ENCODE peak calls at places on chromosomes 6 and 20, in six cellular contexts. One of them, this sample, is unnamed. For H3K9me3, the result is how much of the 10 kb centered on the place peaks cover.

GRCh38 chr6:107656883-107657282 is 167.0 kb downstream of the SOBP start:
- DNase-seq in left ventricle myocardium inferior: peak
- DNase-seq in body of pancreas: no peak
- DNase-seq in upper lobe of right lung: no peak
- DNase-seq in CD8-positive, alpha-beta T cell: no peak
- DNase-seq in ascending aorta: no peak
- DNase-seq in this sample: no peak

GRCh38 chr20:48352042-48352441 is 475.8 kb downstream of the PREX1 start:
- DNase-seq in left ventricle myocardium inferior: no peak
- DNase-seq in body of pancreas: no peak
- DNase-seq in upper lobe of right lung: no peak
- DNase-seq in CD8-positive, alpha-beta T cell: no peak
- DNase-seq in ascending aorta: no peak
- DNase-seq in this sample: no peak

GRCh38 chr6:131443014-131443413 is 130.0 kb upstream of the ARG1 start:
- DNase-seq in left ventricle myocardium inferior: no peak
- DNase-seq in body of pancreas: no peak
- DNase-seq in upper lobe of right lung: no peak
- DNase-seq in CD8-positive, alpha-beta T cell: no peak
- DNase-seq in ascending aorta: no peak
- DNase-seq in this sample: no peak

GRCh38 chr6:118932421-118932820 is 2.5 kb downstream of the MCM9 start:
- DNase-seq in left ventricle myocardium inferior: no peak
- DNase-seq in body of pancreas: no peak
- DNase-seq in upper lobe of right lung: no peak
- DNase-seq in CD8-positive, alpha-beta T cell: no peak
- DNase-seq in ascending aorta: no peak
- DNase-seq in this sample: no peak

GRCh38 chr6:84428300-84428907 is 201.0 kb upstream of the CEP162 start:
- DNase-seq in left ventricle myocardium inferior: peak
- DNase-seq in body of pancreas: peak
- DNase-seq in upper lobe of right lung: peak
- DNase-seq in CD8-positive, alpha-beta T cell: no peak
- DNase-seq in ascending aorta: peak
- DNase-seq in this sample: no peak

GRCh38 chr20:61565791-61566190 is 313.7 kb downstream of the CDH4 start:
- DNase-seq in left ventricle myocardium inferior: no peak
- DNase-seq in body of pancreas: no peak
- DNase-seq in upper lobe of right lung: no peak
- DNase-seq in CD8-positive, alpha-beta T cell: no peak
- DNase-seq in ascending aorta: no peak
- DNase-seq in this sample: no peak

GRCh38 chr6:112409311-112409710 is 62.2 kb downstream of the RFPL4B start:
- DNase-seq in left ventricle myocardium inferior: no peak
- DNase-seq in body of pancreas: no peak
- DNase-seq in upper lobe of right lung: no peak
- DNase-seq in CD8-positive, alpha-beta T cell: no peak
- DNase-seq in ascending aorta: no peak
- DNase-seq in this sample: no peak

GRCh38 chr6:118746100-118746874 is 94.9 kb upstream of the CEP85L start:
- DNase-seq in left ventricle myocardium inferior: no peak
- DNase-seq in body of pancreas: no peak
- DNase-seq in upper lobe of right lung: no peak
- DNase-seq in CD8-positive, alpha-beta T cell: no peak
- DNase-seq in ascending aorta: no peak
- DNase-seq in this sample: no peak

GRCh38 chr6:104601008-104601745 is 258.5 kb downstream of the HACE1 start:
- DNase-seq in left ventricle myocardium inferior: no peak
- DNase-seq in body of pancreas: no peak
- DNase-seq in upper lobe of right lung: no peak
- DNase-seq in CD8-positive, alpha-beta T cell: no peak
- DNase-seq in ascending aorta: no peak
- DNase-seq in this sample: no peak

GRCh38 chr6:75932067-75932466 is 140.4 kb downstream of the IMPG1 start:
- DNase-seq in left ventricle myocardium inferior: peak
- DNase-seq in body of pancreas: peak
- DNase-seq in upper lobe of right lung: no peak
- DNase-seq in CD8-positive, alpha-beta T cell: no peak
- DNase-seq in ascending aorta: no peak
- DNase-seq in this sample: no peak

GRCh38 chr6:11702039-11702795 is 76.4 kb downstream of the ADTRP start:
- DNase-seq in left ventricle myocardium inferior: no peak
- DNase-seq in body of pancreas: no peak
- DNase-seq in upper lobe of right lung: no peak
- DNase-seq in CD8-positive, alpha-beta T cell: no peak
- DNase-seq in ascending aorta: no peak
- DNase-seq in this sample: no peak

GRCh38 chr6:159033160-159034049 is 11.4 kb downstream of the TAGAP start:
- DNase-seq in left ventricle myocardium inferior: no peak
- DNase-seq in body of pancreas: no peak
- DNase-seq in upper lobe of right lung: no peak
- DNase-seq in CD8-positive, alpha-beta T cell: no peak
- DNase-seq in ascending aorta: no peak
- DNase-seq in this sample: no peak

GRCh38 chr6:36720251-36721141 is 22.9 kb downstream of the RAB44 start:
- DNase-seq in left ventricle myocardium inferior: no peak
- DNase-seq in body of pancreas: no peak
- DNase-seq in upper lobe of right lung: peak
- DNase-seq in CD8-positive, alpha-beta T cell: no peak
- DNase-seq in ascending aorta: no peak
- DNase-seq in this sample: no peak

GRCh38 chr20:46207031-46207549 is 89.0 kb downstream of the CD40 start:
- DNase-seq in left ventricle myocardium inferior: no peak
- DNase-seq in body of pancreas: no peak
- DNase-seq in upper lobe of right lung: no peak
- DNase-seq in CD8-positive, alpha-beta T cell: no peak
- DNase-seq in ascending aorta: no peak
- DNase-seq in this sample: peak

GRCh38 chr6:161135695-161136591 is 137.9 kb downstream of the AGPAT4 start:
- DNase-seq in left ventricle myocardium inferior: no peak
- DNase-seq in body of pancreas: no peak
- DNase-seq in upper lobe of right lung: no peak
- DNase-seq in CD8-positive, alpha-beta T cell: no peak
- DNase-seq in ascending aorta: no peak
- DNase-seq in this sample: no peak

GRCh38 chr20:34516874-34517542 is 786 bp downstream of the DYNLRB1 start:
- DNase-seq in left ventricle myocardium inferior: no peak
- DNase-seq in body of pancreas: no peak
- DNase-seq in upper lobe of right lung: peak
- DNase-seq in CD8-positive, alpha-beta T cell: peak
- DNase-seq in ascending aorta: no peak
- DNase-seq in this sample: no peak

GRCh38 chr6:96836579-96837137 is 619 bp downstream of the GPR63 start:
- DNase-seq in left ventricle myocardium inferior: no peak
- DNase-seq in body of pancreas: peak
- DNase-seq in upper lobe of right lung: no peak
- DNase-seq in CD8-positive, alpha-beta T cell: no peak
- DNase-seq in ascending aorta: no peak
- DNase-seq in this sample: peak

GRCh38 chr6:144777249-144777648 is 492.1 kb downstream of the UTRN start:
- DNase-seq in left ventricle myocardium inferior: no peak
- DNase-seq in body of pancreas: no peak
- DNase-seq in upper lobe of right lung: no peak
- DNase-seq in CD8-positive, alpha-beta T cell: no peak
- DNase-seq in ascending aorta: no peak
- DNase-seq in this sample: no peak

GRCh38 chr6:4085329-4085695 is 6.4 kb upstream of the FAM217A start:
- DNase-seq in left ventricle myocardium inferior: no peak
- DNase-seq in body of pancreas: no peak
- DNase-seq in upper lobe of right lung: no peak
- DNase-seq in CD8-positive, alpha-beta T cell: no peak
- DNase-seq in ascending aorta: no peak
- DNase-seq in this sample: no peak

GRCh38 chr6:41318648-41319565 is 16.5 kb upstream of the NCR2 start:
- DNase-seq in left ventricle myocardium inferior: peak
- DNase-seq in body of pancreas: peak
- DNase-seq in upper lobe of right lung: peak
- DNase-seq in CD8-positive, alpha-beta T cell: peak
- DNase-seq in ascending aorta: peak
- DNase-seq in this sample: peak

DNA sequence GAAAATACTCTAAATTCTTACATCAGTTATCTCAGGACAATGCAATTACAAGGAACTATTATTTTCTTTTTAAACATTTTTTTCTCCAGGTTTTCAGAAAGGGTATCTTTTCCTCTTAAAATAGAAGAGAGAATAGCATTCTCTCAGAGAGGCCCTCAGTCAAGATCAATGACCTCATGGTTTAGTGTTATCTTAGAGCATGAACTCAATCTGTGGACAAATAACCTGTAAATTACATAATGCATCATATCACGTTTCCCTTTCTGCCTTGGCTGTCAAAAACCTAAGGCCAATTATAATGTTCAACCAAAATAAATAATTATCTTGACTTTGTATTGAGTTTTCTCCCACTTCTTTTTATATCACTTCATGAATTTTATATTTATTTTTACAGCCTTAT is 202.2 kb downstream of the SLC24A3 start:
- DNase-seq in left ventricle myocardium inferior: no peak
- DNase-seq in body of pancreas: no peak
- DNase-seq in upper lobe of right lung: no peak
- DNase-seq in CD8-positive, alpha-beta T cell: no peak
- DNase-seq in ascending aorta: no peak
- DNase-seq in this sample: no peak
- H3K9me3 ChIP-seq in left ventricle myocardium inferior: under half
- H3K9me3 ChIP-seq in body of pancreas: under half
- H3K9me3 ChIP-seq in upper lobe of right lung: under half
- H3K9me3 ChIP-seq in CD8-positive, alpha-beta T cell: under half
- H3K9me3 ChIP-seq in ascending aorta: under half
- H3K9me3 ChIP-seq in this sample: under half

GRCh38 chr20:10605547-10606195 is 68.1 kb downstream of the JAG1 start:
- DNase-seq in left ventricle myocardium inferior: no peak
- DNase-seq in body of pancreas: no peak
- DNase-seq in upper lobe of right lung: no peak
- DNase-seq in CD8-positive, alpha-beta T cell: no peak
- DNase-seq in ascending aorta: no peak
- DNase-seq in this sample: no peak
- H3K27ac ChIP-seq in left ventricle myocardium inferior: peak
- H3K27ac ChIP-seq in body of pancreas: no peak
- H3K27ac ChIP-seq in upper lobe of right lung: peak
- H3K27ac ChIP-seq in CD8-positive, alpha-beta T cell: no peak
- H3K27ac ChIP-seq in ascending aorta: peak
- H3K27ac ChIP-seq in this sample: peak

GRCh38 chr6:169931223-169931760 is 179.9 kb downstream of the ERMARD start:
- DNase-seq in left ventricle myocardium inferior: no peak
- DNase-seq in body of pancreas: no peak
- DNase-seq in upper lobe of right lung: no peak
- DNase-seq in CD8-positive, alpha-beta T cell: no peak
- DNase-seq in ascending aorta: no peak
- DNase-seq in this sample: no peak
- H3K9me3 ChIP-seq in left ventricle myocardium inferior: under half
- H3K9me3 ChIP-seq in body of pancreas: under half
- H3K9me3 ChIP-seq in upper lobe of right lung: under half
- H3K9me3 ChIP-seq in CD8-positive, alpha-beta T cell: under half
- H3K9me3 ChIP-seq in ascending aorta: under half
- H3K9me3 ChIP-seq in this sample: under half

GRCh38 chr6:109033655-109034054 is 61.0 kb downstream of the SESN1 start:
- DNase-seq in left ventricle myocardium inferior: no peak
- DNase-seq in body of pancreas: no peak
- DNase-seq in upper lobe of right lung: no peak
- DNase-seq in CD8-positive, alpha-beta T cell: no peak
- DNase-seq in ascending aorta: no peak
- DNase-seq in this sample: no peak

GRCh38 chr6:109038837-109039398 is 55.7 kb downstream of the SESN1 start:
- DNase-seq in left ventricle myocardium inferior: no peak
- DNase-seq in body of pancreas: no peak
- DNase-seq in upper lobe of right lung: no peak
- DNase-seq in CD8-positive, alpha-beta T cell: no peak
- DNase-seq in ascending aorta: no peak
- DNase-seq in this sample: no peak

GRCh38 chr6:109034439-109035041 is 60.1 kb downstream of the SESN1 start:
- DNase-seq in left ventricle myocardium inferior: no peak
- DNase-seq in body of pancreas: no peak
- DNase-seq in upper lobe of right lung: no peak
- DNase-seq in CD8-positive, alpha-beta T cell: no peak
- DNase-seq in ascending aorta: no peak
- DNase-seq in this sample: peak

GRCh38 chr6:109039795-109040194 is 54.9 kb downstream of the SESN1 start:
- DNase-seq in left ventricle myocardium inferior: no peak
- DNase-seq in body of pancreas: no peak
- DNase-seq in upper lobe of right lung: no peak
- DNase-seq in CD8-positive, alpha-beta T cell: no peak
- DNase-seq in ascending aorta: no peak
- DNase-seq in this sample: no peak

DNA sequence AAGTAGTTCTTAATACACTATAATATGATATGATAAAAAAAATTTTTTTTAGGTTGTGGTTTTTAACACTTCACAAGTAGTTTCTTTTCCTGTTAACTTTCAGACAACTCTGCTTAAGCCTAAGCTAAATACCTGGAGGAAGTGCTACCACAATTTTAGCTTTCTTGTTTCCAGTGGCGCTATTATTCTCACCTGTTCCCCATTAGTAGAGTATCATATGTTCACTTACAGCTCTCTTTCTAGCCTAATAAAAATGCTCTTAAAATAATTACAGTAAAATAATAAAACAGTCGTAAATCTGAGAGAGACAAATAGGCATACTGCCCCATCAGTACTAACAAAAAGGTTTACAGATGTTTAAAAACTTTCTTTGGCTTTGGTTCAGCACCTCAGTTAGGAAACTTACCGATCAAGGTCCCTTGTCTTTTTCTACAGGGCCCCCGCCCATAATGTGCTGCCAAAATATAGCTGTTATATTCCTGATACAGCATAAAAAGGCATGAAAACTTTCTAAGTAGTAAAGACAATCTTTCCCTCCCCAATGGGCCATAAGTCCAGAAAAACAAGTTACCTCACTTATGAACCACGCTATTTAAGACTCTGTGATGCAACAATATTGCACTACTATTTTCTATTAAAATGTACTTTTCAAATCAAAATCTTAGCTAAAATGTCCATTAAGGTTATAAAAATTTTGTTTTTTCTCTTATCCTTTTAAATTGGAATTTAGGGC is 57.9 kb downstream of the SESN1 start:
- DNase-seq in left ventricle myocardium inferior: no peak
- DNase-seq in body of pancreas: no peak
- DNase-seq in upper lobe of right lung: no peak
- DNase-seq in CD8-positive, alpha-beta T cell: no peak
- DNase-seq in ascending aorta: no peak
- DNase-seq in this sample: no peak
- H3K27ac ChIP-seq in left ventricle myocardium inferior: no peak
- H3K27ac ChIP-seq in body of pancreas: no peak
- H3K27ac ChIP-seq in upper lobe of right lung: no peak
- H3K27ac ChIP-seq in CD8-positive, alpha-beta T cell: no peak
- H3K27ac ChIP-seq in ascending aorta: no peak
- H3K27ac ChIP-seq in this sample: peak

DNA sequence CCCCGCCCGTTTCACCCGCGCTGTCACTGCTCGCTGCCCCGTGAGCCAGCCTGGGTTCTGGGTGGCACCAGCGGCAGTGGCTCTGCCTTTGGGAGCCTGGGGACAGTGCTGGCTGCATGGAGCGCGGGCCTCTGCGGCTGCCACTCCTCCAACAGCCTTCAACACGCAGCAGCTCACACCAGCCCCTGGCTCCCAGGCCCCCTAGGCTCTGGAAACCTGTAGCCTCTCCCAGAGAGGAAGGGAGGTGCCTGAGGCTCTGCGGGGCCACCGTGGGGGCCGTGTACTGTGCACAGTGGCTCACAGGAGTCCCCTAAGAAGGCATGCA is 163.9 kb upstream of the AFDN start:
- DNase-seq in left ventricle myocardium inferior: no peak
- DNase-seq in body of pancreas: no peak
- DNase-seq in upper lobe of right lung: no peak
- DNase-seq in CD8-positive, alpha-beta T cell: no peak
- DNase-seq in ascending aorta: no peak
- DNase-seq in this sample: no peak
- H3K9me3 ChIP-seq in left ventricle myocardium inferior: under half
- H3K9me3 ChIP-seq in body of pancreas: under half
- H3K9me3 ChIP-seq in upper lobe of right lung: under half
- H3K9me3 ChIP-seq in CD8-positive, alpha-beta T cell: under half
- H3K9me3 ChIP-seq in ascending aorta: under half
- H3K9me3 ChIP-seq in this sample: under half

GRCh38 chr6:10534418-10534760 is 13.2 kb downstream of the GCNT2 start:
- DNase-seq in left ventricle myocardium inferior: no peak
- DNase-seq in body of pancreas: no peak
- DNase-seq in upper lobe of right lung: no peak
- DNase-seq in CD8-positive, alpha-beta T cell: no peak
- DNase-seq in ascending aorta: no peak
- DNase-seq in this sample: no peak
- H3K27ac ChIP-seq in left ventricle myocardium inferior: no peak
- H3K27ac ChIP-seq in body of pancreas: no peak
- H3K27ac ChIP-seq in upper lobe of right lung: no peak
- H3K27ac ChIP-seq in CD8-positive, alpha-beta T cell: no peak
- H3K27ac ChIP-seq in ascending aorta: no peak
- H3K27ac ChIP-seq in this sample: no peak

This sample was measured in prostate gland.